ENCODE peak calls at places on chromosome 9, in nine cellular contexts. A is NCI-H2029 treated with DMSO at 0.1 percent for 48 hours; V is MM.1S; Y is NCI-H1105; B is GM03348; X is activated gamma-delta T cell treated with Interleukin-2 at 50 U/mL for 16 hours; I is skeletal muscle cell; F is ACHN; C is CD4-positive, CD25-positive, alpha-beta regulatory T cell. J is an unnamed sample.

GRCh38 chr9:132651259-132651658 is 18.5 kb downstream of the DDX31 start:
- DNase-seq in A (no peak), V (peak; percentile 27), Y (peak; percentile 3), B (peak; percentile 30), X (no peak), I (peak; percentile 89), F (peak; percentile 24), C (no peak), J (peak; percentile 58)

GRCh38 chr9:35035851-35036701 is 36.3 kb downstream of the VCP start:
- DNase-seq in A (no peak), V (no peak), Y (no peak), B (no peak), X (peak; percentile 11), I (no peak), F (no peak), C (peak; percentile 20), J (no peak)

GRCh38 chr9:68462004-68462775 is 78.5 kb downstream of the TMEM252 start:
- DNase-seq in A (no peak), V (no peak), Y (no peak), B (no peak), X (no peak), I (no peak), F (no peak), C (no peak), J (no peak)

GRCh38 chr9:131394464-131395026 is 659 bp downstream of the PRRC2B start:
- DNase-seq in A (no peak), V (peak; percentile 54), Y (no peak), B (peak; percentile 75), X (peak; percentile 38), I (no peak), F (peak; percentile 33), C (peak; percentile 57), J (no peak)

GRCh38 chr9:81256368-81256767 is 433.0 kb downstream of the TLE1 start:
- DNase-seq in A (no peak), V (no peak), Y (no peak), B (no peak), X (no peak), I (no peak), F (no peak), C (no peak), J (no peak)

GRCh38 chr9:32300373-32300772 is 84.1 kb upstream of the ACO1 start:
- DNase-seq in A (no peak), V (no peak), Y (no peak), B (no peak), X (no peak), I (no peak), F (no peak), C (no peak), J (no peak)

GRCh38 chr9:137645211-137645610 is 26.4 kb downstream of the EHMT1 start:
- DNase-seq in A (peak; percentile 92), V (no peak), Y (no peak), B (no peak), X (no peak), I (no peak), F (no peak), C (no peak), J (no peak)

GRCh38 chr9:129081388-129081889 is 528 bp downstream of the DOLPP1 start:
- DNase-seq in A (no peak), V (peak; percentile 85), Y (no peak), B (peak; percentile 98), X (no peak), I (no peak), F (no peak), C (no peak), J (no peak)

GRCh38 chr9:130936285-130937117 is 2.5 kb downstream of the FIBCD1 start:
- DNase-seq in A (no peak), V (no peak), Y (no peak), B (peak; percentile 86), X (no peak), I (peak; percentile 67), F (no peak), C (no peak), J (no peak)

GRCh38 chr9:77927265-77927664 is 104.3 kb downstream of the GNAQ start:
- DNase-seq in A (no peak), V (no peak), Y (no peak), B (peak; percentile 43), X (no peak), I (no peak), F (peak; percentile 64), C (no peak), J (no peak)

GRCh38 chr9:4517274-4517673 is 27.0 kb downstream of the SLC1A1 start:
- DNase-seq in A (no peak), V (no peak), Y (no peak), B (no peak), X (no peak), I (no peak), F (no peak), C (no peak), J (no peak)

GRCh38 chr9:114275246-114275994 is 47.5 kb upstream of the ORM1 start:
- DNase-seq in A (no peak), V (no peak), Y (no peak), B (no peak), X (no peak), I (no peak), F (no peak), C (no peak), J (no peak)

GRCh38 chr9:94923333-94924089 is 197.0 kb downstream of the AOPEP start:
- DNase-seq in A (no peak), V (no peak), Y (peak; percentile 15), B (no peak), X (no peak), I (no peak), F (no peak), C (no peak), J (no peak)

GRCh38 chr9:93825348-93826115 is 129.6 kb downstream of the BARX1 start:
- DNase-seq in A (no peak), V (no peak), Y (no peak), B (peak; percentile 3), X (no peak), I (no peak), F (no peak), C (no peak), J (no peak)

GRCh38 chr9:36461341-36461740 is 61.3 kb upstream of the RNF38 start:
- DNase-seq in A (no peak), V (no peak), Y (no peak), B (peak; percentile 73), X (no peak), I (no peak), F (no peak), C (no peak), J (no peak)

GRCh38 chr9:3906437-3907213 is 380.8 kb upstream of the RFX3 start:
- DNase-seq in A (no peak), V (no peak), Y (no peak), B (peak; percentile 92), X (no peak), I (peak; percentile 87), F (peak; percentile 79), C (no peak), J (no peak)

GRCh38 chr9:33381231-33381791 is 21.1 kb downstream of the AQP7 start:
- DNase-seq in A (no peak), V (no peak), Y (no peak), B (no peak), X (no peak), I (no peak), F (no peak), C (no peak), J (no peak)

GRCh38 chr9:128895556-128895955 is 13.6 kb downstream of the LRRC8A start:
- DNase-seq in A (no peak), V (no peak), Y (no peak), B (no peak), X (no peak), I (no peak), F (no peak), C (no peak), J (no peak)

GRCh38 chr9:91991621-91992435 is 41.8 kb upstream of the ROR2 start:
- DNase-seq in A (no peak), V (no peak), Y (no peak), B (peak; percentile 65), X (no peak), I (no peak), F (no peak), C (no peak), J (no peak)

GRCh38 chr9:21119093-21119770 is 22.4 kb downstream of the IFNW1 start:
- DNase-seq in A (no peak), V (peak; percentile 56), Y (no peak), B (no peak), X (no peak), I (no peak), F (no peak), C (no peak), J (no peak)

GRCh38 chr9:14251146-14252071 is 62.5 kb downstream of the NFIB start:
- DNase-seq in A (peak; percentile 54), V (no peak), Y (peak; percentile 85), B (peak; percentile 51), X (no peak), I (peak; percentile 76), F (peak; percentile 92), C (no peak), J (peak; percentile 98)

GRCh38 chr9:114112325-114112724 is 13.2 kb upstream of the KIF12 start:
- DNase-seq in A (no peak), V (no peak), Y (no peak), B (peak; percentile 46), X (no peak), I (no peak), F (no peak), C (no peak), J (no peak)

GRCh38 chr9:137665697-137666504 is 47.1 kb downstream of the EHMT1 start:
- DNase-seq in A (no peak), V (no peak), Y (no peak), B (peak; percentile 84), X (no peak), I (no peak), F (no peak), C (no peak), J (no peak)

GRCh38 chr9:3908731-3909130 is 382.9 kb upstream of the RFX3 start:
- DNase-seq in A (no peak), V (no peak), Y (no peak), B (peak; percentile 5), X (no peak), I (no peak), F (no peak), C (no peak), J (no peak)

GRCh38 chr9:105751761-105752160 is 57.4 kb downstream of the TMEM38B start:
- DNase-seq in A (no peak), V (no peak), Y (no peak), B (no peak), X (no peak), I (no peak), F (no peak), C (no peak), J (no peak)

GRCh38 chr9:114696814-114697544 is 15.0 kb upstream of the TEX48 start:
- DNase-seq in A (no peak), V (peak; percentile 78), Y (no peak), B (peak; percentile 42), X (no peak), I (no peak), F (no peak), C (peak; percentile 29), J (no peak)

GRCh38 chr9:97419315-97419867 is 7.5 kb downstream of the TDRD7 start:
- DNase-seq in A (no peak), V (no peak), Y (no peak), B (peak; percentile 46), X (no peak), I (peak; percentile 13), F (peak; percentile 7), C (no peak), J (no peak)

GRCh38 chr9:34809504-34810186 is 99.7 kb upstream of the CCL21 start:
- DNase-seq in A (no peak), V (no peak), Y (no peak), B (peak; percentile 35), X (no peak), I (no peak), F (no peak), C (no peak), J (no peak)

GRCh38 chr9:108483676-108484075 is 372.1 kb downstream of the ACTL7B start:
- DNase-seq in A (no peak), V (no peak), Y (no peak), B (no peak), X (no peak), I (no peak), F (no peak), C (no peak), J (no peak)

GRCh38 chr9:97615439-97616072 is 17.6 kb downstream of the TSTD2 start:
- DNase-seq in A (peak; percentile 57), V (peak; percentile 76), Y (peak; percentile 37), B (peak; percentile 70), X (peak; percentile 51), I (no peak), F (peak; percentile 61), C (peak; percentile 59), J (peak; percentile 69)

GRCh38 chr9:82117025-82117424 is 128.5 kb downstream of the SPATA31D1 start:
- DNase-seq in A (no peak), V (no peak), Y (peak; percentile 7), B (peak; percentile 33), X (no peak), I (peak; percentile 48), F (no peak), C (no peak), J (no peak)